ENCODE peak calls at places on chromosome 4, in nine cellular contexts. S is Peyer's patch; K is GM23248; B is AG08395; R is Calu3; W is stimulated activated CD4-positive, alpha-beta T cell treated with anti-CD3 and anti-CD28 coated beads, Interleukin-15, amount 100 ng/mL, for 1 hour; Q is activated CD4-positive, alpha-beta T cell treated with anti-CD3 and anti-CD28 coated beads, Interleukin-2, amount 50 U/mL, for 24 hours; I is HS-27A; P is naive thymus-derived CD8-positive, alpha-beta T cell. G is an unnamed sample.

GRCh38 chr4:94931626-94932025 is 173.9 kb downstream of the BMPR1B start:
- DNase-seq in P (no peak), Q (no peak), B (no peak), S (no peak), W (no peak), I (no peak), K (no peak), R (no peak), G (no peak)

GRCh38 chr4:7196731-7197130 is 4.4 kb downstream of the SORCS2 start:
- DNase-seq in K (no peak), P (no peak), Q (no peak), S (no peak), B (no peak), R (no peak), I (no peak), W (no peak), G (no peak)

GRCh38 chr4:73620115-73620792 is at the start of gene RASSF6:
- DNase-seq in Q (no peak), B (no peak), P (peak; percentile 7), K (no peak), S (peak; percentile 73), W (no peak), I (no peak), R (peak; percentile 91), G (no peak)

GRCh38 chr4:4386736-4387392 is at the start of gene NSG1:
- DNase-seq in P (peak; percentile 60), K (peak; percentile 60), B (peak; percentile 35), R (peak; percentile 13), S (no peak), Q (no peak), I (no peak), W (peak; percentile 9), G (peak; percentile 52)

GRCh38 chr4:41257901-41258300 is 1.2 kb downstream of the UCHL1 start:
- DNase-seq in Q (no peak), W (no peak), K (no peak), B (no peak), R (no peak), I (no peak), P (no peak), S (no peak), G (no peak)

GRCh38 chr4:123037809-123038208 is 115.4 kb upstream of the NUDT6 start:
- DNase-seq in Q (no peak), B (peak; percentile 52), W (no peak), I (no peak), S (no peak), R (no peak), P (no peak), K (peak; percentile 56), G (peak; percentile 63)

GRCh38 chr4:2248044-2248780 is 6.3 kb upstream of the HAUS3 start:
- DNase-seq in K (no peak), B (no peak), I (no peak), Q (no peak), S (peak; percentile 6), R (no peak), W (no peak), P (peak; percentile 4), G (no peak)

GRCh38 chr4:118086334-118086733 is 52.0 kb downstream of the NDST3 start:
- DNase-seq in I (peak; percentile 46), K (peak; percentile 52), Q (no peak), W (no peak), B (peak; percentile 26), S (no peak), P (no peak), R (peak; percentile 1), G (peak; percentile 17)

GRCh38 chr4:151093203-151093602 is 6.2 kb upstream of the RPS3A start:
- DNase-seq in K (no peak), I (no peak), P (no peak), Q (no peak), W (no peak), R (no peak), S (no peak), B (no peak), G (no peak)

GRCh38 chr4:141899541-141899940 is 263.2 kb downstream of the IL15 start:
- DNase-seq in P (no peak), Q (no peak), K (peak; percentile 5), R (no peak), B (peak; percentile 5), W (no peak), S (no peak), I (no peak), G (no peak)